ENCODE peak calls at places on chromosomes 4 and X, in nine cellular contexts. One of them, this sample, is unnamed.

GRCh38 chr4:166259081-166259480 is 386.0 kb downstream of the TLL1 start:
- DNase-seq in A172: no peak
- DNase-seq in nephron progenitor cell: no peak
- DNase-seq in activated T-helper 1 cell treated with anti-CD3 and anti-CD28 coated beads, Interleukin-12 subunit alpha, Interleukin-12 subunit beta, Interleukin-2, Interleukin-4 antibody, amounts not matched to agents 30 ng/mL and 10 ng/mL and 1 ng/mL, durations not matched to agents 14 hours and 24 hours and 36 hours: no peak
- DNase-seq in activated CD4-positive, alpha-beta T cell treated with anti-CD3 and anti-CD28 coated beads, Interleukin-2, amount 10 ng/mL, durations not matched to agents 7 days and 5 days: no peak
- DNase-seq in RKO: no peak
- DNase-seq in Ammon's horn: no peak
- DNase-seq in head of caudate nucleus: no peak
- DNase-seq in CD8-positive, alpha-beta memory T cell: no peak
- DNase-seq in this sample: no peak

GRCh38 chrX:132433001-132433400 is 55.8 kb downstream of the MBNL3 start:
- DNase-seq in nephron progenitor cell: no peak
- DNase-seq in RKO: no peak
- DNase-seq in CD8-positive, alpha-beta memory T cell: no peak
- DNase-seq in activated CD4-positive, alpha-beta T cell treated with anti-CD3 and anti-CD28 coated beads, Interleukin-2, amount 10 ng/mL, durations not matched to agents 7 days and 5 days: no peak
- DNase-seq in activated T-helper 1 cell treated with anti-CD3 and anti-CD28 coated beads, Interleukin-12 subunit alpha, Interleukin-12 subunit beta, Interleukin-2, Interleukin-4 antibody, amounts not matched to agents 30 ng/mL and 10 ng/mL and 1 ng/mL, durations not matched to agents 14 hours and 24 hours and 36 hours: no peak
- DNase-seq in A172: no peak
- DNase-seq in Ammon's horn: no peak
- DNase-seq in head of caudate nucleus: no peak
- DNase-seq in this sample: no peak

GRCh38 chrX:153948847-153949819 is 4.7 kb upstream of the RENBP start:
- DNase-seq in activated CD4-positive, alpha-beta T cell treated with anti-CD3 and anti-CD28 coated beads, Interleukin-2, amount 10 ng/mL, durations not matched to agents 7 days and 5 days: no peak
- DNase-seq in A172: no peak
- DNase-seq in Ammon's horn: no peak
- DNase-seq in RKO: no peak
- DNase-seq in activated T-helper 1 cell treated with anti-CD3 and anti-CD28 coated beads, Interleukin-12 subunit alpha, Interleukin-12 subunit beta, Interleukin-2, Interleukin-4 antibody, amounts not matched to agents 30 ng/mL and 10 ng/mL and 1 ng/mL, durations not matched to agents 14 hours and 24 hours and 36 hours: no peak
- DNase-seq in nephron progenitor cell: no peak
- DNase-seq in CD8-positive, alpha-beta memory T cell: no peak
- DNase-seq in head of caudate nucleus: peak
- DNase-seq in this sample: no peak

GRCh38 chrX:44904542-44905115 is 31.6 kb downstream of the KDM6A start:
- DNase-seq in nephron progenitor cell: no peak
- DNase-seq in Ammon's horn: no peak
- DNase-seq in activated T-helper 1 cell treated with anti-CD3 and anti-CD28 coated beads, Interleukin-12 subunit alpha, Interleukin-12 subunit beta, Interleukin-2, Interleukin-4 antibody, amounts not matched to agents 30 ng/mL and 10 ng/mL and 1 ng/mL, durations not matched to agents 14 hours and 24 hours and 36 hours: no peak
- DNase-seq in RKO: no peak
- DNase-seq in head of caudate nucleus: no peak
- DNase-seq in CD8-positive, alpha-beta memory T cell: no peak
- DNase-seq in A172: no peak
- DNase-seq in activated CD4-positive, alpha-beta T cell treated with anti-CD3 and anti-CD28 coated beads, Interleukin-2, amount 10 ng/mL, durations not matched to agents 7 days and 5 days: no peak
- DNase-seq in this sample: no peak

GRCh38 chr4:26032572-26033320 is 118.7 kb downstream of the SMIM20 start:
- DNase-seq in nephron progenitor cell: no peak
- DNase-seq in RKO: no peak
- DNase-seq in A172: no peak
- DNase-seq in activated CD4-positive, alpha-beta T cell treated with anti-CD3 and anti-CD28 coated beads, Interleukin-2, amount 10 ng/mL, durations not matched to agents 7 days and 5 days: no peak
- DNase-seq in CD8-positive, alpha-beta memory T cell: no peak
- DNase-seq in Ammon's horn: no peak
- DNase-seq in activated T-helper 1 cell treated with anti-CD3 and anti-CD28 coated beads, Interleukin-12 subunit alpha, Interleukin-12 subunit beta, Interleukin-2, Interleukin-4 antibody, amounts not matched to agents 30 ng/mL and 10 ng/mL and 1 ng/mL, durations not matched to agents 14 hours and 24 hours and 36 hours: no peak
- DNase-seq in head of caudate nucleus: no peak
- DNase-seq in this sample: no peak

GRCh38 chr4:129929052-129929451 is 833.1 kb downstream of the C4orf33 start:
- DNase-seq in RKO: peak
- DNase-seq in CD8-positive, alpha-beta memory T cell: no peak
- DNase-seq in activated T-helper 1 cell treated with anti-CD3 and anti-CD28 coated beads, Interleukin-12 subunit alpha, Interleukin-12 subunit beta, Interleukin-2, Interleukin-4 antibody, amounts not matched to agents 30 ng/mL and 10 ng/mL and 1 ng/mL, durations not matched to agents 14 hours and 24 hours and 36 hours: no peak
- DNase-seq in activated CD4-positive, alpha-beta T cell treated with anti-CD3 and anti-CD28 coated beads, Interleukin-2, amount 10 ng/mL, durations not matched to agents 7 days and 5 days: no peak
- DNase-seq in nephron progenitor cell: no peak
- DNase-seq in A172: peak
- DNase-seq in head of caudate nucleus: no peak
- DNase-seq in Ammon's horn: peak
- DNase-seq in this sample: no peak

GRCh38 chr4:109434007-109434792 is 585 bp downstream of the SEC24B start:
- DNase-seq in Ammon's horn: peak
- DNase-seq in activated CD4-positive, alpha-beta T cell treated with anti-CD3 and anti-CD28 coated beads, Interleukin-2, amount 10 ng/mL, durations not matched to agents 7 days and 5 days: peak
- DNase-seq in CD8-positive, alpha-beta memory T cell: peak
- DNase-seq in RKO: peak
- DNase-seq in A172: no peak
- DNase-seq in nephron progenitor cell: no peak
- DNase-seq in activated T-helper 1 cell treated with anti-CD3 and anti-CD28 coated beads, Interleukin-12 subunit alpha, Interleukin-12 subunit beta, Interleukin-2, Interleukin-4 antibody, amounts not matched to agents 30 ng/mL and 10 ng/mL and 1 ng/mL, durations not matched to agents 14 hours and 24 hours and 36 hours: peak
- DNase-seq in head of caudate nucleus: peak
- DNase-seq in this sample: peak

GRCh38 chr4:187176261-187176910 is 452.7 kb upstream of the FAT1 start:
- DNase-seq in activated T-helper 1 cell treated with anti-CD3 and anti-CD28 coated beads, Interleukin-12 subunit alpha, Interleukin-12 subunit beta, Interleukin-2, Interleukin-4 antibody, amounts not matched to agents 30 ng/mL and 10 ng/mL and 1 ng/mL, durations not matched to agents 14 hours and 24 hours and 36 hours: no peak
- DNase-seq in activated CD4-positive, alpha-beta T cell treated with anti-CD3 and anti-CD28 coated beads, Interleukin-2, amount 10 ng/mL, durations not matched to agents 7 days and 5 days: no peak
- DNase-seq in RKO: no peak
- DNase-seq in A172: no peak
- DNase-seq in head of caudate nucleus: no peak
- DNase-seq in CD8-positive, alpha-beta memory T cell: no peak
- DNase-seq in nephron progenitor cell: no peak
- DNase-seq in Ammon's horn: no peak
- DNase-seq in this sample: no peak

GRCh38 chr4:80295331-80295730 is 28.9 kb downstream of the FGF5 start:
- DNase-seq in activated CD4-positive, alpha-beta T cell treated with anti-CD3 and anti-CD28 coated beads, Interleukin-2, amount 10 ng/mL, durations not matched to agents 7 days and 5 days: no peak
- DNase-seq in CD8-positive, alpha-beta memory T cell: no peak
- DNase-seq in Ammon's horn: no peak
- DNase-seq in head of caudate nucleus: no peak
- DNase-seq in nephron progenitor cell: peak
- DNase-seq in A172: no peak
- DNase-seq in RKO: no peak
- DNase-seq in activated T-helper 1 cell treated with anti-CD3 and anti-CD28 coated beads, Interleukin-12 subunit alpha, Interleukin-12 subunit beta, Interleukin-2, Interleukin-4 antibody, amounts not matched to agents 30 ng/mL and 10 ng/mL and 1 ng/mL, durations not matched to agents 14 hours and 24 hours and 36 hours: no peak
- DNase-seq in this sample: no peak

GRCh38 chrX:134173541-134174272 is 63.3 kb upstream of the CCDC160 start:
- DNase-seq in head of caudate nucleus: no peak
- DNase-seq in CD8-positive, alpha-beta memory T cell: no peak
- DNase-seq in Ammon's horn: no peak
- DNase-seq in activated CD4-positive, alpha-beta T cell treated with anti-CD3 and anti-CD28 coated beads, Interleukin-2, amount 10 ng/mL, durations not matched to agents 7 days and 5 days: peak
- DNase-seq in activated T-helper 1 cell treated with anti-CD3 and anti-CD28 coated beads, Interleukin-12 subunit alpha, Interleukin-12 subunit beta, Interleukin-2, Interleukin-4 antibody, amounts not matched to agents 30 ng/mL and 10 ng/mL and 1 ng/mL, durations not matched to agents 14 hours and 24 hours and 36 hours: peak
- DNase-seq in A172: no peak
- DNase-seq in RKO: no peak
- DNase-seq in nephron progenitor cell: peak
- DNase-seq in this sample: peak

GRCh38 chr4:173360587-173361221 is 10.1 kb upstream of the SAP30 start:
- DNase-seq in RKO: peak
- DNase-seq in activated CD4-positive, alpha-beta T cell treated with anti-CD3 and anti-CD28 coated beads, Interleukin-2, amount 10 ng/mL, durations not matched to agents 7 days and 5 days: no peak
- DNase-seq in nephron progenitor cell: no peak
- DNase-seq in CD8-positive, alpha-beta memory T cell: no peak
- DNase-seq in head of caudate nucleus: no peak
- DNase-seq in activated T-helper 1 cell treated with anti-CD3 and anti-CD28 coated beads, Interleukin-12 subunit alpha, Interleukin-12 subunit beta, Interleukin-2, Interleukin-4 antibody, amounts not matched to agents 30 ng/mL and 10 ng/mL and 1 ng/mL, durations not matched to agents 14 hours and 24 hours and 36 hours: no peak
- DNase-seq in A172: peak
- DNase-seq in Ammon's horn: no peak
- DNase-seq in this sample: no peak

GRCh38 chrX:5876984-5877655 is 351.5 kb downstream of the NLGN4X start:
- DNase-seq in activated T-helper 1 cell treated with anti-CD3 and anti-CD28 coated beads, Interleukin-12 subunit alpha, Interleukin-12 subunit beta, Interleukin-2, Interleukin-4 antibody, amounts not matched to agents 30 ng/mL and 10 ng/mL and 1 ng/mL, durations not matched to agents 14 hours and 24 hours and 36 hours: no peak
- DNase-seq in activated CD4-positive, alpha-beta T cell treated with anti-CD3 and anti-CD28 coated beads, Interleukin-2, amount 10 ng/mL, durations not matched to agents 7 days and 5 days: no peak
- DNase-seq in nephron progenitor cell: peak
- DNase-seq in RKO: peak
- DNase-seq in CD8-positive, alpha-beta memory T cell: no peak
- DNase-seq in A172: peak
- DNase-seq in head of caudate nucleus: peak
- DNase-seq in Ammon's horn: peak
- DNase-seq in this sample: no peak

GRCh38 chr4:187798385-187798784 is 197.2 kb upstream of the ZFP42 start:
- DNase-seq in RKO: no peak
- DNase-seq in activated CD4-positive, alpha-beta T cell treated with anti-CD3 and anti-CD28 coated beads, Interleukin-2, amount 10 ng/mL, durations not matched to agents 7 days and 5 days: no peak
- DNase-seq in activated T-helper 1 cell treated with anti-CD3 and anti-CD28 coated beads, Interleukin-12 subunit alpha, Interleukin-12 subunit beta, Interleukin-2, Interleukin-4 antibody, amounts not matched to agents 30 ng/mL and 10 ng/mL and 1 ng/mL, durations not matched to agents 14 hours and 24 hours and 36 hours: no peak
- DNase-seq in Ammon's horn: no peak
- DNase-seq in nephron progenitor cell: no peak
- DNase-seq in A172: no peak
- DNase-seq in head of caudate nucleus: no peak
- DNase-seq in CD8-positive, alpha-beta memory T cell: no peak
- DNase-seq in this sample: no peak

GRCh38 chrX:10755477-10756334 is 135.3 kb upstream of the MID1 start:
- DNase-seq in activated T-helper 1 cell treated with anti-CD3 and anti-CD28 coated beads, Interleukin-12 subunit alpha, Interleukin-12 subunit beta, Interleukin-2, Interleukin-4 antibody, amounts not matched to agents 30 ng/mL and 10 ng/mL and 1 ng/mL, durations not matched to agents 14 hours and 24 hours and 36 hours: no peak
- DNase-seq in A172: peak
- DNase-seq in nephron progenitor cell: peak
- DNase-seq in CD8-positive, alpha-beta memory T cell: no peak
- DNase-seq in activated CD4-positive, alpha-beta T cell treated with anti-CD3 and anti-CD28 coated beads, Interleukin-2, amount 10 ng/mL, durations not matched to agents 7 days and 5 days: no peak
- DNase-seq in head of caudate nucleus: no peak
- DNase-seq in Ammon's horn: no peak
- DNase-seq in RKO: no peak
- DNase-seq in this sample: no peak

GRCh38 chr4:94695389-94695788 is 62.4 kb upstream of the BMPR1B start:
- DNase-seq in head of caudate nucleus: no peak
- DNase-seq in activated T-helper 1 cell treated with anti-CD3 and anti-CD28 coated beads, Interleukin-12 subunit alpha, Interleukin-12 subunit beta, Interleukin-2, Interleukin-4 antibody, amounts not matched to agents 30 ng/mL and 10 ng/mL and 1 ng/mL, durations not matched to agents 14 hours and 24 hours and 36 hours: no peak
- DNase-seq in Ammon's horn: no peak
- DNase-seq in activated CD4-positive, alpha-beta T cell treated with anti-CD3 and anti-CD28 coated beads, Interleukin-2, amount 10 ng/mL, durations not matched to agents 7 days and 5 days: no peak
- DNase-seq in RKO: no peak
- DNase-seq in nephron progenitor cell: no peak
- DNase-seq in CD8-positive, alpha-beta memory T cell: no peak
- DNase-seq in A172: no peak
- DNase-seq in this sample: no peak

GRCh38 chrX:150690126-150690525 is 3.1 kb upstream of the MTMR1 start:
- DNase-seq in CD8-positive, alpha-beta memory T cell: no peak
- DNase-seq in activated T-helper 1 cell treated with anti-CD3 and anti-CD28 coated beads, Interleukin-12 subunit alpha, Interleukin-12 subunit beta, Interleukin-2, Interleukin-4 antibody, amounts not matched to agents 30 ng/mL and 10 ng/mL and 1 ng/mL, durations not matched to agents 14 hours and 24 hours and 36 hours: no peak
- DNase-seq in head of caudate nucleus: no peak
- DNase-seq in RKO: peak
- DNase-seq in nephron progenitor cell: no peak
- DNase-seq in Ammon's horn: no peak
- DNase-seq in activated CD4-positive, alpha-beta T cell treated with anti-CD3 and anti-CD28 coated beads, Interleukin-2, amount 10 ng/mL, durations not matched to agents 7 days and 5 days: no peak
- DNase-seq in A172: peak
- DNase-seq in this sample: no peak

GRCh38 chr4:176274441-176274840 is 5.4 kb upstream of the ASB5 start:
- DNase-seq in RKO: no peak
- DNase-seq in head of caudate nucleus: no peak
- DNase-seq in Ammon's horn: no peak
- DNase-seq in CD8-positive, alpha-beta memory T cell: no peak
- DNase-seq in nephron progenitor cell: no peak
- DNase-seq in A172: peak
- DNase-seq in activated CD4-positive, alpha-beta T cell treated with anti-CD3 and anti-CD28 coated beads, Interleukin-2, amount 10 ng/mL, durations not matched to agents 7 days and 5 days: no peak
- DNase-seq in activated T-helper 1 cell treated with anti-CD3 and anti-CD28 coated beads, Interleukin-12 subunit alpha, Interleukin-12 subunit beta, Interleukin-2, Interleukin-4 antibody, amounts not matched to agents 30 ng/mL and 10 ng/mL and 1 ng/mL, durations not matched to agents 14 hours and 24 hours and 36 hours: no peak
- DNase-seq in this sample: no peak

GRCh38 chr4:20159516-20159915 is 92.2 kb upstream of the SLIT2 start:
- DNase-seq in RKO: no peak
- DNase-seq in A172: no peak
- DNase-seq in CD8-positive, alpha-beta memory T cell: no peak
- DNase-seq in head of caudate nucleus: no peak
- DNase-seq in Ammon's horn: no peak
- DNase-seq in activated T-helper 1 cell treated with anti-CD3 and anti-CD28 coated beads, Interleukin-12 subunit alpha, Interleukin-12 subunit beta, Interleukin-2, Interleukin-4 antibody, amounts not matched to agents 30 ng/mL and 10 ng/mL and 1 ng/mL, durations not matched to agents 14 hours and 24 hours and 36 hours: no peak
- DNase-seq in nephron progenitor cell: no peak
- DNase-seq in activated CD4-positive, alpha-beta T cell treated with anti-CD3 and anti-CD28 coated beads, Interleukin-2, amount 10 ng/mL, durations not matched to agents 7 days and 5 days: no peak
- DNase-seq in this sample: no peak

GRCh38 chr4:3689576-3690551 is 76.3 kb upstream of the ADRA2C start:
- DNase-seq in Ammon's horn: no peak
- DNase-seq in A172: no peak
- DNase-seq in head of caudate nucleus: no peak
- DNase-seq in activated CD4-positive, alpha-beta T cell treated with anti-CD3 and anti-CD28 coated beads, Interleukin-2, amount 10 ng/mL, durations not matched to agents 7 days and 5 days: no peak
- DNase-seq in RKO: no peak
- DNase-seq in activated T-helper 1 cell treated with anti-CD3 and anti-CD28 coated beads, Interleukin-12 subunit alpha, Interleukin-12 subunit beta, Interleukin-2, Interleukin-4 antibody, amounts not matched to agents 30 ng/mL and 10 ng/mL and 1 ng/mL, durations not matched to agents 14 hours and 24 hours and 36 hours: no peak
- DNase-seq in nephron progenitor cell: no peak
- DNase-seq in CD8-positive, alpha-beta memory T cell: no peak
- DNase-seq in this sample: no peak

GRCh38 chr4:86961605-86962295 is 26.9 kb downstream of the AFF1 start:
- DNase-seq in activated CD4-positive, alpha-beta T cell treated with anti-CD3 and anti-CD28 coated beads, Interleukin-2, amount 10 ng/mL, durations not matched to agents 7 days and 5 days: peak
- DNase-seq in Ammon's horn: no peak
- DNase-seq in activated T-helper 1 cell treated with anti-CD3 and anti-CD28 coated beads, Interleukin-12 subunit alpha, Interleukin-12 subunit beta, Interleukin-2, Interleukin-4 antibody, amounts not matched to agents 30 ng/mL and 10 ng/mL and 1 ng/mL, durations not matched to agents 14 hours and 24 hours and 36 hours: no peak
- DNase-seq in head of caudate nucleus: no peak
- DNase-seq in nephron progenitor cell: peak
- DNase-seq in CD8-positive, alpha-beta memory T cell: no peak
- DNase-seq in RKO: no peak
- DNase-seq in A172: peak
- DNase-seq in this sample: no peak

GRCh38 chr4:66639361-66639760 is 905.9 kb downstream of the CENPC start:
- DNase-seq in head of caudate nucleus: no peak
- DNase-seq in RKO: no peak
- DNase-seq in activated CD4-positive, alpha-beta T cell treated with anti-CD3 and anti-CD28 coated beads, Interleukin-2, amount 10 ng/mL, durations not matched to agents 7 days and 5 days: no peak
- DNase-seq in nephron progenitor cell: no peak
- DNase-seq in A172: no peak
- DNase-seq in CD8-positive, alpha-beta memory T cell: no peak
- DNase-seq in Ammon's horn: no peak
- DNase-seq in activated T-helper 1 cell treated with anti-CD3 and anti-CD28 coated beads, Interleukin-12 subunit alpha, Interleukin-12 subunit beta, Interleukin-2, Interleukin-4 antibody, amounts not matched to agents 30 ng/mL and 10 ng/mL and 1 ng/mL, durations not matched to agents 14 hours and 24 hours and 36 hours: no peak
- DNase-seq in this sample: no peak

GRCh38 chr4:77001907-77002306 is 52.4 kb downstream of the SEPTIN11 start:
- DNase-seq in CD8-positive, alpha-beta memory T cell: no peak
- DNase-seq in activated CD4-positive, alpha-beta T cell treated with anti-CD3 and anti-CD28 coated beads, Interleukin-2, amount 10 ng/mL, durations not matched to agents 7 days and 5 days: no peak
- DNase-seq in head of caudate nucleus: peak
- DNase-seq in activated T-helper 1 cell treated with anti-CD3 and anti-CD28 coated beads, Interleukin-12 subunit alpha, Interleukin-12 subunit beta, Interleukin-2, Interleukin-4 antibody, amounts not matched to agents 30 ng/mL and 10 ng/mL and 1 ng/mL, durations not matched to agents 14 hours and 24 hours and 36 hours: no peak
- DNase-seq in RKO: peak
- DNase-seq in nephron progenitor cell: no peak
- DNase-seq in A172: no peak
- DNase-seq in Ammon's horn: no peak
- DNase-seq in this sample: no peak

GRCh38 chr4:127622923-127623754 is 9.6 kb upstream of the INTU start:
- DNase-seq in head of caudate nucleus: peak
- DNase-seq in CD8-positive, alpha-beta memory T cell: no peak
- DNase-seq in RKO: no peak
- DNase-seq in activated T-helper 1 cell treated with anti-CD3 and anti-CD28 coated beads, Interleukin-12 subunit alpha, Interleukin-12 subunit beta, Interleukin-2, Interleukin-4 antibody, amounts not matched to agents 30 ng/mL and 10 ng/mL and 1 ng/mL, durations not matched to agents 14 hours and 24 hours and 36 hours: no peak
- DNase-seq in activated CD4-positive, alpha-beta T cell treated with anti-CD3 and anti-CD28 coated beads, Interleukin-2, amount 10 ng/mL, durations not matched to agents 7 days and 5 days: no peak
- DNase-seq in A172: no peak
- DNase-seq in Ammon's horn: peak
- DNase-seq in nephron progenitor cell: peak
- DNase-seq in this sample: no peak

GRCh38 chrX:46268429-46268828 is 276.8 kb downstream of the ZNF674 start:
- DNase-seq in activated CD4-positive, alpha-beta T cell treated with anti-CD3 and anti-CD28 coated beads, Interleukin-2, amount 10 ng/mL, durations not matched to agents 7 days and 5 days: no peak
- DNase-seq in A172: peak
- DNase-seq in CD8-positive, alpha-beta memory T cell: no peak
- DNase-seq in nephron progenitor cell: no peak
- DNase-seq in Ammon's horn: no peak
- DNase-seq in head of caudate nucleus: no peak
- DNase-seq in activated T-helper 1 cell treated with anti-CD3 and anti-CD28 coated beads, Interleukin-12 subunit alpha, Interleukin-12 subunit beta, Interleukin-2, Interleukin-4 antibody, amounts not matched to agents 30 ng/mL and 10 ng/mL and 1 ng/mL, durations not matched to agents 14 hours and 24 hours and 36 hours: no peak
- DNase-seq in RKO: peak
- DNase-seq in this sample: no peak

GRCh38 chrX:52341493-52341892 is 27.3 kb upstream of the XAGE2 start:
- DNase-seq in A172: peak
- DNase-seq in CD8-positive, alpha-beta memory T cell: no peak
- DNase-seq in activated CD4-positive, alpha-beta T cell treated with anti-CD3 and anti-CD28 coated beads, Interleukin-2, amount 10 ng/mL, durations not matched to agents 7 days and 5 days: no peak
- DNase-seq in Ammon's horn: no peak
- DNase-seq in head of caudate nucleus: no peak
- DNase-seq in RKO: peak
- DNase-seq in activated T-helper 1 cell treated with anti-CD3 and anti-CD28 coated beads, Interleukin-12 subunit alpha, Interleukin-12 subunit beta, Interleukin-2, Interleukin-4 antibody, amounts not matched to agents 30 ng/mL and 10 ng/mL and 1 ng/mL, durations not matched to agents 14 hours and 24 hours and 36 hours: no peak
- DNase-seq in nephron progenitor cell: no peak
- DNase-seq in this sample: no peak

GRCh38 chr4:31290836-31291235 is 570.7 kb downstream of the PCDH7 start:
- DNase-seq in activated CD4-positive, alpha-beta T cell treated with anti-CD3 and anti-CD28 coated beads, Interleukin-2, amount 10 ng/mL, durations not matched to agents 7 days and 5 days: no peak
- DNase-seq in A172: no peak
- DNase-seq in activated T-helper 1 cell treated with anti-CD3 and anti-CD28 coated beads, Interleukin-12 subunit alpha, Interleukin-12 subunit beta, Interleukin-2, Interleukin-4 antibody, amounts not matched to agents 30 ng/mL and 10 ng/mL and 1 ng/mL, durations not matched to agents 14 hours and 24 hours and 36 hours: no peak
- DNase-seq in nephron progenitor cell: no peak
- DNase-seq in CD8-positive, alpha-beta memory T cell: no peak
- DNase-seq in RKO: no peak
- DNase-seq in head of caudate nucleus: no peak
- DNase-seq in Ammon's horn: no peak
- DNase-seq in this sample: no peak

GRCh38 chr4:38509551-38509950 is 154.4 kb upstream of the KLF3 start:
- DNase-seq in CD8-positive, alpha-beta memory T cell: peak
- DNase-seq in activated T-helper 1 cell treated with anti-CD3 and anti-CD28 coated beads, Interleukin-12 subunit alpha, Interleukin-12 subunit beta, Interleukin-2, Interleukin-4 antibody, amounts not matched to agents 30 ng/mL and 10 ng/mL and 1 ng/mL, durations not matched to agents 14 hours and 24 hours and 36 hours: peak
- DNase-seq in A172: no peak
- DNase-seq in activated CD4-positive, alpha-beta T cell treated with anti-CD3 and anti-CD28 coated beads, Interleukin-2, amount 10 ng/mL, durations not matched to agents 7 days and 5 days: peak
- DNase-seq in nephron progenitor cell: no peak
- DNase-seq in RKO: no peak
- DNase-seq in head of caudate nucleus: no peak
- DNase-seq in Ammon's horn: no peak
- DNase-seq in this sample: peak